ENCODE peak calls at places on chromosomes 5 and 9, in five cellular contexts. T is neural progenitor cell; H is progenitor cell of endocrine pancreas; P is stimulated activated CD4-positive, alpha-beta T cell treated with anti-CD3 and anti-CD28 coated beads, Interleukin-1b, Interleukin-23, amount 100 ng/mL, for 24 hours; K is H7. A is an unnamed sample.

GRCh38 chr5:177447066-177447610 is 524 bp downstream of the PRR7 start:
- DNase-seq in P (no peak), H (peak), T (peak), K (peak), A (peak)

GRCh38 chr9:116152941-116153764 is 438 bp upstream of the PAPPA start:
- DNase-seq in T (peak), K (peak), H (no peak), P (no peak), A (no peak)

GRCh38 chr9:122444366-122444765 is 33.4 kb downstream of the OR1J1 start:
- DNase-seq in P (no peak), K (no peak), T (no peak), H (no peak), A (no peak)

GRCh38 chr5:159463590-159464321 is 133.5 kb upstream of the IL12B start:
- DNase-seq in H (no peak), P (no peak), T (no peak), K (no peak), A (no peak)

GRCh38 chr9:26391036-26391435 is 501.6 kb downstream of the CAAP1 start:
- DNase-seq in H (no peak), T (no peak), K (no peak), P (no peak), A (no peak)

GRCh38 chr9:92609142-92609500 is 60.8 kb downstream of the IPPK start:
- DNase-seq in K (peak), H (no peak), P (no peak), T (peak), A (no peak)

GRCh38 chr9:17484906-17485305 is 94.0 kb upstream of the SH3GL2 start:
- DNase-seq in P (no peak), K (no peak), H (no peak), T (no peak), A (no peak)

GRCh38 chr5:125232779-125233230 is 486.4 kb upstream of the ZNF608 start:
- DNase-seq in K (no peak), H (no peak), T (no peak), P (no peak), A (no peak)

GRCh38 chr5:148336704-148337435 is 1.5 kb downstream of the SPINK9 start:
- DNase-seq in P (no peak), H (no peak), K (no peak), T (no peak), A (no peak)

GRCh38 chr9:87564706-87565335 is 67.2 kb downstream of the DAPK1 start:
- DNase-seq in H (no peak), T (no peak), P (no peak), K (no peak), A (no peak)

GRCh38 chr5:158814521-158814920 is 285.2 kb downstream of the EBF1 start:
- DNase-seq in K (no peak), T (no peak), H (no peak), P (no peak), A (no peak)

GRCh38 chr9:18865542-18865941 is 167.5 kb downstream of the SAXO1 start:
- DNase-seq in T (no peak), H (no peak), K (no peak), P (no peak), A (no peak)

GRCh38 chr5:17216176-17216973 is 1.1 kb upstream of the BASP1 start:
- DNase-seq in T (peak), H (peak), P (no peak), K (peak), A (peak)

GRCh38 chr5:62982348-62982747 is 403.7 kb downstream of the LRRC70 start:
- DNase-seq in T (peak), P (no peak), H (no peak), K (peak), A (no peak)

GRCh38 chr9:128497824-128498610 is 6.5 kb upstream of the GLE1 start:
- DNase-seq in H (no peak), K (peak), T (no peak), P (no peak), A (no peak)

GRCh38 chr9:13190040-13190439 is 89.5 kb downstream of the MPDZ start:
- DNase-seq in T (no peak), K (no peak), H (no peak), P (no peak), A (no peak)

GRCh38 chr5:176692835-176693476 is 45.7 kb downstream of the TSPAN17 start:
- DNase-seq in T (no peak), P (no peak), K (no peak), H (no peak), A (no peak)

GRCh38 chr5:83509535-83509934 is 38.0 kb downstream of the VCAN start:
- DNase-seq in T (peak), P (no peak), H (no peak), K (peak), A (no peak)

A was measured in MM.1S.